ENCODE peak calls at places on chromosomes 6 and 20, in nine cellular contexts. G, H, R, W, S, Q, I, Y and P are unnamed samples.

GRCh38 chr20:59985864-59986263 is 27.6 kb downstream of the CDH26 start:
- DNase-seq in G (no peak), H (no peak), R (no peak), W (no peak), S (no peak), Q (no peak), I (no peak), Y (no peak), P (no peak)

GRCh38 chr6:141261016-141261671 is 871.6 kb upstream of the GJE1 start:
- DNase-seq in G (no peak), H (no peak), R (no peak), W (no peak), S (no peak), Q (no peak), I (no peak), Y (no peak), P (no peak)

GRCh38 chr6:77883849-77884248 is 231.0 kb downstream of the MEI4 start:
- DNase-seq in G (no peak), H (no peak), R (no peak), W (no peak), S (no peak), Q (no peak), I (no peak), Y (no peak), P (no peak)

GRCh38 chr6:28336284-28337024 is 506 bp upstream of the ZSCAN31 start:
- DNase-seq in G (no peak), H (no peak), R (peak; percentile 37), W (no peak), S (no peak), Q (no peak), I (no peak), Y (peak; percentile 39), P (no peak)

GRCh38 chr6:158536891-158537798 is 22.7 kb upstream of the TMEM181 start:
- DNase-seq in G (no peak), H (peak; percentile 78), R (no peak), W (no peak), S (peak; percentile 77), Q (no peak), I (no peak), Y (peak; percentile 18), P (no peak)

GRCh38 chr6:33824461-33825154 is 20.8 kb upstream of the MLN start:
- DNase-seq in G (no peak), H (no peak), R (peak; percentile 31), W (no peak), S (no peak), Q (no peak), I (no peak), Y (no peak), P (peak; percentile 44)

GRCh38 chr6:146047356-146047755 is 18.5 kb downstream of the GRM1 start:
- DNase-seq in G (no peak), H (no peak), R (no peak), W (no peak), S (no peak), Q (no peak), I (no peak), Y (no peak), P (no peak)

GRCh38 chr6:6758915-6759654 is 170.6 kb downstream of the LY86 start:
- DNase-seq in G (peak; percentile 39), H (peak; percentile 80), R (peak; percentile 55), W (peak; percentile 31), S (peak; percentile 66), Q (no peak), I (no peak), Y (peak; percentile 18), P (peak; percentile 21)

GRCh38 chr20:41168281-41169183 is 31.2 kb downstream of the PLCG1 start:
- DNase-seq in G (no peak), H (no peak), R (no peak), W (no peak), S (no peak), Q (no peak), I (no peak), Y (no peak), P (no peak)

GRCh38 chr6:411402-412145 is 20.0 kb downstream of the IRF4 start:
- DNase-seq in G (no peak), H (no peak), R (no peak), W (no peak), S (no peak), Q (no peak), I (no peak), Y (no peak), P (no peak)

GRCh38 chr20:63127700-63128364 is 88.1 kb downstream of the YTHDF1 start:
- DNase-seq in G (no peak), H (peak; percentile 5), R (no peak), W (no peak), S (no peak), Q (no peak), I (no peak), Y (no peak), P (no peak)

GRCh38 chr6:36595168-36595818 is 1.1 kb downstream of the SRSF3 start:
- DNase-seq in G (no peak), H (no peak), R (peak; percentile 46), W (no peak), S (no peak), Q (no peak), I (no peak), Y (peak; percentile 50), P (peak; percentile 56)